ENCODE peak calls at places on chromosomes 11 and 22, in five cellular contexts. One of them, this sample, is unnamed.

GRCh38 chr11:68373810-68374501 is 61.6 kb downstream of the LRP5 start:
- DNase-seq in AG08396: peak
- DNase-seq in COR-L47: no peak
- DNase-seq in NCI-H2029: no peak
- DNase-seq in stimulated activated effector memory CD8-positive, alpha-beta T cell treated with anti-CD3 and anti-CD28 coated beads, Interleukin-12 subunit alpha, Interleukin-12 subunit beta, amount 100 ng/mL, for 72 hours: no peak
- DNase-seq in this sample: no peak

GRCh38 chr11:46529086-46529905 is 64.5 kb downstream of the AMBRA1 start:
- DNase-seq in AG08396: peak
- DNase-seq in COR-L47: peak
- DNase-seq in NCI-H2029: peak
- DNase-seq in stimulated activated effector memory CD8-positive, alpha-beta T cell treated with anti-CD3 and anti-CD28 coated beads, Interleukin-12 subunit alpha, Interleukin-12 subunit beta, amount 100 ng/mL, for 72 hours: peak
- DNase-seq in this sample: no peak

GRCh38 chr11:46321757-46322156 is 25.5 kb upstream of the DGKZ start:
- DNase-seq in AG08396: no peak
- DNase-seq in COR-L47: no peak
- DNase-seq in NCI-H2029: no peak
- DNase-seq in stimulated activated effector memory CD8-positive, alpha-beta T cell treated with anti-CD3 and anti-CD28 coated beads, Interleukin-12 subunit alpha, Interleukin-12 subunit beta, amount 100 ng/mL, for 72 hours: no peak
- DNase-seq in this sample: no peak

GRCh38 chr22:37998543-37998942 is 14.2 kb upstream of the SOX10 start:
- DNase-seq in AG08396: no peak
- DNase-seq in COR-L47: no peak
- DNase-seq in NCI-H2029: no peak
- DNase-seq in stimulated activated effector memory CD8-positive, alpha-beta T cell treated with anti-CD3 and anti-CD28 coated beads, Interleukin-12 subunit alpha, Interleukin-12 subunit beta, amount 100 ng/mL, for 72 hours: no peak
- DNase-seq in this sample: no peak

GRCh38 chr11:203945-204586 is 3.1 kb downstream of the BET1L start:
- DNase-seq in AG08396: no peak
- DNase-seq in COR-L47: no peak
- DNase-seq in NCI-H2029: no peak
- DNase-seq in stimulated activated effector memory CD8-positive, alpha-beta T cell treated with anti-CD3 and anti-CD28 coated beads, Interleukin-12 subunit alpha, Interleukin-12 subunit beta, amount 100 ng/mL, for 72 hours: no peak
- DNase-seq in this sample: no peak

GRCh38 chr22:47309946-47310345 is 547.5 kb downstream of the TBC1D22A start:
- DNase-seq in AG08396: no peak
- DNase-seq in COR-L47: no peak
- DNase-seq in NCI-H2029: no peak
- DNase-seq in stimulated activated effector memory CD8-positive, alpha-beta T cell treated with anti-CD3 and anti-CD28 coated beads, Interleukin-12 subunit alpha, Interleukin-12 subunit beta, amount 100 ng/mL, for 72 hours: no peak
- DNase-seq in this sample: no peak

GRCh38 chr11:9260182-9261146 is 4.7 kb downstream of the DENND5A start:
- DNase-seq in AG08396: no peak
- DNase-seq in COR-L47: no peak
- DNase-seq in NCI-H2029: no peak
- DNase-seq in stimulated activated effector memory CD8-positive, alpha-beta T cell treated with anti-CD3 and anti-CD28 coated beads, Interleukin-12 subunit alpha, Interleukin-12 subunit beta, amount 100 ng/mL, for 72 hours: no peak
- DNase-seq in this sample: no peak

GRCh38 chr11:17743808-17744119 is 9.2 kb downstream of the KCNC1 start:
- DNase-seq in AG08396: no peak
- DNase-seq in COR-L47: no peak
- DNase-seq in NCI-H2029: no peak
- DNase-seq in stimulated activated effector memory CD8-positive, alpha-beta T cell treated with anti-CD3 and anti-CD28 coated beads, Interleukin-12 subunit alpha, Interleukin-12 subunit beta, amount 100 ng/mL, for 72 hours: no peak
- DNase-seq in this sample: no peak

GRCh38 chr11:47724041-47724729 is 9.0 kb upstream of the AGBL2 start:
- DNase-seq in AG08396: peak
- DNase-seq in COR-L47: no peak
- DNase-seq in NCI-H2029: no peak
- DNase-seq in stimulated activated effector memory CD8-positive, alpha-beta T cell treated with anti-CD3 and anti-CD28 coated beads, Interleukin-12 subunit alpha, Interleukin-12 subunit beta, amount 100 ng/mL, for 72 hours: no peak
- DNase-seq in this sample: no peak

GRCh38 chr11:113789675-113790320 is 10.2 kb downstream of the CLDN25 start:
- DNase-seq in AG08396: no peak
- DNase-seq in COR-L47: no peak
- DNase-seq in NCI-H2029: no peak
- DNase-seq in stimulated activated effector memory CD8-positive, alpha-beta T cell treated with anti-CD3 and anti-CD28 coated beads, Interleukin-12 subunit alpha, Interleukin-12 subunit beta, amount 100 ng/mL, for 72 hours: no peak
- DNase-seq in this sample: no peak

GRCh38 chr11:85040166-85040565 is 587.0 kb downstream of the DLG2 start:
- DNase-seq in AG08396: no peak
- DNase-seq in COR-L47: no peak
- DNase-seq in NCI-H2029: no peak
- DNase-seq in stimulated activated effector memory CD8-positive, alpha-beta T cell treated with anti-CD3 and anti-CD28 coated beads, Interleukin-12 subunit alpha, Interleukin-12 subunit beta, amount 100 ng/mL, for 72 hours: no peak
- DNase-seq in this sample: no peak

GRCh38 chr22:42700355-42700754 is 20.3 kb downstream of the A4GALT start:
- DNase-seq in AG08396: no peak
- DNase-seq in COR-L47: no peak
- DNase-seq in NCI-H2029: no peak
- DNase-seq in stimulated activated effector memory CD8-positive, alpha-beta T cell treated with anti-CD3 and anti-CD28 coated beads, Interleukin-12 subunit alpha, Interleukin-12 subunit beta, amount 100 ng/mL, for 72 hours: no peak
- DNase-seq in this sample: no peak

GRCh38 chr11:1458340-1459218 is 28.0 kb downstream of the MOB2 start:
- DNase-seq in AG08396: peak
- DNase-seq in COR-L47: no peak
- DNase-seq in NCI-H2029: peak
- DNase-seq in stimulated activated effector memory CD8-positive, alpha-beta T cell treated with anti-CD3 and anti-CD28 coated beads, Interleukin-12 subunit alpha, Interleukin-12 subunit beta, amount 100 ng/mL, for 72 hours: no peak
- DNase-seq in this sample: no peak

GRCh38 chr22:42389137-42389536 is 43.1 kb downstream of the NFAM1 start:
- DNase-seq in AG08396: no peak
- DNase-seq in COR-L47: peak
- DNase-seq in NCI-H2029: no peak
- DNase-seq in stimulated activated effector memory CD8-positive, alpha-beta T cell treated with anti-CD3 and anti-CD28 coated beads, Interleukin-12 subunit alpha, Interleukin-12 subunit beta, amount 100 ng/mL, for 72 hours: no peak
- DNase-seq in this sample: no peak

GRCh38 chr22:32660292-32660691 is 141.2 kb upstream of the TIMP3 start:
- DNase-seq in AG08396: peak
- DNase-seq in COR-L47: peak
- DNase-seq in NCI-H2029: peak
- DNase-seq in stimulated activated effector memory CD8-positive, alpha-beta T cell treated with anti-CD3 and anti-CD28 coated beads, Interleukin-12 subunit alpha, Interleukin-12 subunit beta, amount 100 ng/mL, for 72 hours: no peak
- DNase-seq in this sample: no peak

GRCh38 chr11:47971501-47971900 is 8.9 kb upstream of the PTPRJ start:
- DNase-seq in AG08396: no peak
- DNase-seq in COR-L47: no peak
- DNase-seq in NCI-H2029: no peak
- DNase-seq in stimulated activated effector memory CD8-positive, alpha-beta T cell treated with anti-CD3 and anti-CD28 coated beads, Interleukin-12 subunit alpha, Interleukin-12 subunit beta, amount 100 ng/mL, for 72 hours: no peak
- DNase-seq in this sample: no peak

GRCh38 chr11:66591175-66591574 is 1.7 kb downstream of the CCDC87 start:
- DNase-seq in AG08396: no peak
- DNase-seq in COR-L47: no peak
- DNase-seq in NCI-H2029: no peak
- DNase-seq in stimulated activated effector memory CD8-positive, alpha-beta T cell treated with anti-CD3 and anti-CD28 coated beads, Interleukin-12 subunit alpha, Interleukin-12 subunit beta, amount 100 ng/mL, for 72 hours: no peak
- DNase-seq in this sample: no peak

GRCh38 chr11:27089746-27090145 is 49.1 kb downstream of the BBOX1 start:
- DNase-seq in AG08396: no peak
- DNase-seq in COR-L47: peak
- DNase-seq in NCI-H2029: no peak
- DNase-seq in stimulated activated effector memory CD8-positive, alpha-beta T cell treated with anti-CD3 and anti-CD28 coated beads, Interleukin-12 subunit alpha, Interleukin-12 subunit beta, amount 100 ng/mL, for 72 hours: no peak
- DNase-seq in this sample: no peak

GRCh38 chr11:26704249-26704648 is 17.6 kb downstream of the SLC5A12 start:
- DNase-seq in AG08396: no peak
- DNase-seq in COR-L47: no peak
- DNase-seq in NCI-H2029: no peak
- DNase-seq in stimulated activated effector memory CD8-positive, alpha-beta T cell treated with anti-CD3 and anti-CD28 coated beads, Interleukin-12 subunit alpha, Interleukin-12 subunit beta, amount 100 ng/mL, for 72 hours: no peak
- DNase-seq in this sample: no peak

GRCh38 chr11:67280341-67280790 is 8.7 kb upstream of the ANKRD13D start:
- DNase-seq in AG08396: no peak
- DNase-seq in COR-L47: no peak
- DNase-seq in NCI-H2029: no peak
- DNase-seq in stimulated activated effector memory CD8-positive, alpha-beta T cell treated with anti-CD3 and anti-CD28 coated beads, Interleukin-12 subunit alpha, Interleukin-12 subunit beta, amount 100 ng/mL, for 72 hours: no peak
- DNase-seq in this sample: no peak

GRCh38 chr11:28337701-28338100 is 229.5 kb downstream of the METTL15 start:
- DNase-seq in AG08396: no peak
- DNase-seq in COR-L47: no peak
- DNase-seq in NCI-H2029: no peak
- DNase-seq in stimulated activated effector memory CD8-positive, alpha-beta T cell treated with anti-CD3 and anti-CD28 coated beads, Interleukin-12 subunit alpha, Interleukin-12 subunit beta, amount 100 ng/mL, for 72 hours: no peak
- DNase-seq in this sample: no peak

GRCh38 chr11:44797886-44798683 is 71.3 kb downstream of the TSPAN18 start:
- DNase-seq in AG08396: no peak
- DNase-seq in COR-L47: no peak
- DNase-seq in NCI-H2029: no peak
- DNase-seq in stimulated activated effector memory CD8-positive, alpha-beta T cell treated with anti-CD3 and anti-CD28 coated beads, Interleukin-12 subunit alpha, Interleukin-12 subunit beta, amount 100 ng/mL, for 72 hours: no peak
- DNase-seq in this sample: no peak

GRCh38 chr11:30395751-30396150 is 72.8 kb downstream of the ARL14EP start:
- DNase-seq in AG08396: no peak
- DNase-seq in COR-L47: no peak
- DNase-seq in NCI-H2029: no peak
- DNase-seq in stimulated activated effector memory CD8-positive, alpha-beta T cell treated with anti-CD3 and anti-CD28 coated beads, Interleukin-12 subunit alpha, Interleukin-12 subunit beta, amount 100 ng/mL, for 72 hours: no peak
- DNase-seq in this sample: no peak

GRCh38 chr11:65546217-65546958 is 11.8 kb downstream of the LTBP3 start:
- DNase-seq in AG08396: no peak
- DNase-seq in COR-L47: peak
- DNase-seq in NCI-H2029: peak
- DNase-seq in stimulated activated effector memory CD8-positive, alpha-beta T cell treated with anti-CD3 and anti-CD28 coated beads, Interleukin-12 subunit alpha, Interleukin-12 subunit beta, amount 100 ng/mL, for 72 hours: peak
- DNase-seq in this sample: no peak